ENCODE peak calls at places on chromosomes 16 and 17, in seven cellular contexts. C is NCI-H69; W is progenitor cell of endocrine pancreas; E is amniotic stem cell; X is CD8-positive, alpha-beta memory T cell; F is choroid plexus epithelial cell; N is activated CD4-positive, alpha-beta T cell treated with anti-CD3 and anti-CD28 coated beads, Interleukin-2, amount 50 U/mL, for 4 hours. Z is an unnamed sample.

GRCh38 chr17:21058098-21058893 is 15.5 kb upstream of the USP22 start:
- DNase-seq in E (no peak), W (no peak), X (no peak), N (no peak), C (peak), F (peak), Z (peak)

GRCh38 chr17:1939979-1940809 is 84.9 kb downstream of the RTN4RL1 start:
- DNase-seq in W (no peak), F (no peak), C (peak), E (no peak), N (no peak), X (no peak), Z (no peak)

GRCh38 chr17:33778505-33779398 is 476.3 kb upstream of the CCL2 start:
- DNase-seq in X (peak), F (peak), N (no peak), E (no peak), W (peak), C (peak), Z (peak)

GRCh38 chr17:3032258-3033247 is 30.9 kb downstream of the OR1D5 start:
- DNase-seq in F (no peak), E (no peak), X (no peak), W (no peak), C (no peak), N (no peak), Z (no peak)

GRCh38 chr17:68053237-68054030 is 17.9 kb downstream of the KPNA2 start:
- DNase-seq in E (no peak), X (no peak), F (peak), N (no peak), C (no peak), W (no peak), Z (no peak)

GRCh38 chr16:82657239-82657638 is 30.5 kb downstream of the CDH13 start:
- DNase-seq in X (no peak), F (peak), N (no peak), E (peak), W (no peak), C (no peak), Z (peak)

GRCh38 chr17:78899361-78900260 is 3.4 kb downstream of the CEP295NL start:
- DNase-seq in F (peak), X (no peak), N (no peak), E (no peak), W (no peak), C (no peak), Z (peak)

GRCh38 chr17:3512512-3513171 is 36.8 kb downstream of the ASPA start:
- DNase-seq in C (no peak), W (no peak), E (no peak), N (no peak), X (no peak), F (peak), Z (no peak)

GRCh38 chr16:88389621-88390160 is 6.9 kb downstream of the ZNF469 start:
- DNase-seq in X (no peak), N (no peak), E (no peak), W (no peak), C (no peak), F (no peak), Z (no peak)

GRCh38 chr17:74259667-74260524 is 14.1 kb upstream of the DNAI2 start:
- DNase-seq in C (peak), F (no peak), N (no peak), W (no peak), E (no peak), X (no peak), Z (no peak)

GRCh38 chr16:67006930-67007658 is 18.7 kb downstream of the CES4A start:
- DNase-seq in F (peak), C (no peak), X (no peak), W (no peak), E (no peak), N (no peak), Z (peak)

GRCh38 chr17:75749545-75750389 is 15.2 kb downstream of the GALK1 start:
- DNase-seq in F (peak), E (peak), C (peak), X (peak), N (peak), W (peak), Z (peak)

GRCh38 chr16:85822145-85822544 is 22.6 kb downstream of the COX4I1 start:
- DNase-seq in N (no peak), E (no peak), C (no peak), W (no peak), X (no peak), F (no peak), Z (no peak)